ENCODE peak calls at places on chromosome 10, in ten cellular contexts. E is ovary, F is substantia nigra, Y is renal cortical epithelial cell, M is kidney, V is cortex of kidney, X is astrocyte of the spinal cord, N is DND-41, I is kidney epithelial cell, W is fibroblast of mammary gland. H is an unnamed sample.

GRCh38 chr10:130045091-130045652 is 65.5 kb downstream of the C10orf143 start:
- DNase-seq in E (no peak), F (no peak), Y (no peak), M (peak), V (no peak), X (no peak), N (peak), I (no peak), W (peak), H (no peak)

GRCh38 chr10:89391882-89392756 is at the start of gene IFIT1:
- DNase-seq in E (peak), F (no peak), Y (peak), M (no peak), V (no peak), X (peak), N (peak), I (peak), W (peak), H (peak)

GRCh38 chr10:25575343-25575742 is 358.7 kb upstream of the MYO3A start:
- DNase-seq in E (no peak), F (no peak), Y (no peak), M (no peak), V (no peak), X (no peak), N (no peak), I (no peak), W (no peak), H (no peak)

GRCh38 chr10:91635401-91636400 is 2.8 kb upstream of the PPP1R3C start:
- DNase-seq in E (peak), F (peak), Y (peak), M (no peak), V (no peak), X (peak), N (peak), I (no peak), W (peak), H (peak)

GRCh38 chr10:8105932-8106331 is 51.4 kb downstream of the GATA3 start:
- DNase-seq in E (no peak), F (no peak), Y (no peak), M (no peak), V (no peak), X (no peak), N (no peak), I (no peak), W (no peak), H (no peak)

GRCh38 chr10:104591451-104591850 is 49.6 kb upstream of the SORCS3 start:
- DNase-seq in E (no peak), F (no peak), Y (no peak), M (no peak), V (no peak), X (no peak), N (no peak), I (no peak), W (no peak), H (no peak)

GRCh38 chr10:133128126-133129081 is 31.6 kb upstream of the KNDC1 start:
- DNase-seq in E (no peak), F (no peak), Y (no peak), M (peak), V (no peak), X (no peak), N (no peak), I (no peak), W (no peak), H (no peak)

GRCh38 chr10:4371691-4372295 is 454.2 kb upstream of the AKR1E2 start:
- DNase-seq in E (no peak), F (no peak), Y (no peak), M (no peak), V (no peak), X (peak), N (no peak), I (no peak), W (no peak), H (no peak)

GRCh38 chr10:17951868-17952371 is at the start of gene SLC39A12:
- DNase-seq in E (no peak), F (no peak), Y (peak), M (no peak), V (no peak), X (peak), N (no peak), I (peak), W (peak), H (no peak)